ENCODE peak calls at places on chromosome 15, in four cellular contexts. K, L, N and W are unnamed samples.

GRCh38 chr15:39472661-39473657 is 107.9 kb upstream of the THBS1 start:
- DNase-seq in K (peak; percentile 29), L (peak; percentile 12), N (no peak), W (peak; percentile 100)

GRCh38 chr15:39230917-39231285 is 350.0 kb upstream of the THBS1 start:
- DNase-seq in K (no peak), L (no peak), N (no peak), W (no peak)

GRCh38 chr15:81897011-81897677 is 148.7 kb downstream of the MEX3B start:
- DNase-seq in K (no peak), L (no peak), N (no peak), W (peak; percentile 18)

GRCh38 chr15:51837784-51838183 is 8.3 kb downstream of the TMOD3 start:
- DNase-seq in K (no peak), L (no peak), N (no peak), W (no peak)

GRCh38 chr15:94097567-94097966 is 133.8 kb upstream of the MCTP2 start:
- DNase-seq in K (no peak), L (no peak), N (no peak), W (no peak)

GRCh38 chr15:52496776-52497470 is 31.8 kb downstream of the MYO5A start:
- DNase-seq in K (no peak), L (peak; percentile 80), N (peak; percentile 1), W (peak; percentile 41)

GRCh38 chr15:82621970-82622369 is 25.2 kb downstream of the CPEB1 start:
- DNase-seq in K (no peak), L (no peak), N (no peak), W (no peak)

GRCh38 chr15:63308947-63309346 is 31.5 kb downstream of the APH1B start:
- DNase-seq in K (no peak), L (no peak), N (no peak), W (no peak)

GRCh38 chr15:67133738-67134576 is 68.6 kb downstream of the SMAD3 start:
- DNase-seq in K (peak; percentile 44), L (peak; percentile 99), N (no peak), W (no peak)

GRCh38 chr15:66293085-66293418 is 316 bp upstream of the DIS3L start:
- DNase-seq in K (no peak), L (no peak), N (no peak), W (no peak)

GRCh38 chr15:41279535-41280283 is 48.6 kb downstream of the CHP1 start:
- DNase-seq in K (no peak), L (no peak), N (no peak), W (no peak)

GRCh38 chr15:100601158-100601557 is 826 bp downstream of the LINS1 start:
- DNase-seq in K (peak; percentile 39), L (no peak), N (peak; percentile 12), W (no peak)

GRCh38 chr15:59251001-59251845 is 44.6 kb downstream of the LDHAL6B start:
- DNase-seq in K (no peak), L (no peak), N (no peak), W (no peak)

GRCh38 chr15:40103124-40103858 is 5.4 kb downstream of the BMF start:
- DNase-seq in K (peak; percentile 73), L (no peak), N (peak; percentile 82), W (peak; percentile 50)

GRCh38 chr15:45715528-45715927 is 80.7 kb downstream of the SQOR start:
- DNase-seq in K (no peak), L (no peak), N (no peak), W (no peak)

GRCh38 chr15:29883126-29883525 is 60.9 kb upstream of the TJP1 start:
- DNase-seq in K (peak; percentile 71), L (no peak), N (no peak), W (no peak)

GRCh38 chr15:81000144-81000625 is 538 bp upstream of the TLNRD1 start:
- DNase-seq in K (no peak), L (no peak), N (no peak), W (no peak)

GRCh38 chr15:92166751-92167412 is 226.8 kb upstream of the ST8SIA2 start:
- DNase-seq in K (peak; percentile 58), L (no peak), N (no peak), W (no peak)

GRCh38 chr15:56371495-56372147 is 6.4 kb downstream of the TEX9 start:
- DNase-seq in K (no peak), L (no peak), N (no peak), W (no peak)
- TF ChIP-seq CTCF in K (no peak), L (no peak), N (no peak), W (no peak)

DNA sequence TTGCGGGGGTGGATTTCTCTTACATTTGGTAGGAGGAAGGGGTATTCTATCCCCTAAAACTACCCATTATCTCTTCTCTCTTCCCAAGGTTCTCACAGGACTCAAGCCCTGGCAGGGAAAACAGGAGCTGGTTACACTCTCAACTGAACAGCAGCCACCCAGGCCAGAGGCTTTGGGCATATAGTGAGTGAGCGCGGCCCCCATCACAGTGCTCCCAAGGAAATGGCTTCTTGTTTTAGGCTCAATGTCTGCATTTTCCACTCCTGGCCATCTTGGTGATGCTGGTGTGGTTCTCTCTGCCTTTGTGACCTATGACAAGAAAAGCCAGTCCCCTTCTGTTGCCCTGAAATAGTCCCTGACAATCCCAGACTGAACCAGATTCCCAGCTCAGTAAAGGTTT is 50.1 kb downstream of the WDR76 start:
- DNase-seq in K (no peak), L (no peak), N (no peak), W (no peak)
- TF ChIP-seq CTCF in K (no peak), L (no peak), N (no peak), W (no peak)

GRCh38 chr15:84818221-84819131 is 1.3 kb downstream of the ALPK3 start:
- DNase-seq in K (peak; percentile 49), L (no peak), N (peak; percentile 27), W (no peak)
- TF ChIP-seq CTCF in K (no peak), L (peak; percentile 21), N (no peak), W (no peak)

GRCh38 chr15:31605467-31605931 is 278.9 kb downstream of the KLF13 start:
- DNase-seq in K (peak; percentile 31), L (no peak), N (no peak), W (no peak)
- TF ChIP-seq CTCF in K (no peak), L (peak; percentile 14), N (no peak), W (peak; percentile 12)

DNA sequence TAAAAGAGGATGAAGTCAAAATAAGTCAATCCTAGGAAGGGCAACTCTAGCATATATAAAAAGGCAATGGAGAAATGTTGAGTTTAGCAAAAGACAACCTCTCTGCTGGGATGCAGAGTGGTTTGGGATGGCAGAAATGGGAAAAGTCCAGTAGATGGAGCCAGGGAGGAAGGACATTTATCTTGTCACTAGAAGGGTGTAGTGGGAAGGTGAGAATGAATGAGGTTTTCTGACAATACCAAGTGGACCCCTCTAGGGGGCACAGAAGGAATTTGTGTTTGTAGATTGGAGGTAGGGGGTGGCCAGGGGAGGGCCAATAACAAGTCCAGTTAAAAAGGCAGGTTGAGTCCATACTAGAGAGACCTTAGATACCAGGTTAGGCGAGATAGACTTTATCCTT is 80.0 kb downstream of the THSD4 start:
- DNase-seq in K (no peak), L (no peak), N (no peak), W (no peak)
- TF ChIP-seq CTCF in K (peak; percentile 26), L (no peak), N (no peak), W (peak; percentile 23)

DNA sequence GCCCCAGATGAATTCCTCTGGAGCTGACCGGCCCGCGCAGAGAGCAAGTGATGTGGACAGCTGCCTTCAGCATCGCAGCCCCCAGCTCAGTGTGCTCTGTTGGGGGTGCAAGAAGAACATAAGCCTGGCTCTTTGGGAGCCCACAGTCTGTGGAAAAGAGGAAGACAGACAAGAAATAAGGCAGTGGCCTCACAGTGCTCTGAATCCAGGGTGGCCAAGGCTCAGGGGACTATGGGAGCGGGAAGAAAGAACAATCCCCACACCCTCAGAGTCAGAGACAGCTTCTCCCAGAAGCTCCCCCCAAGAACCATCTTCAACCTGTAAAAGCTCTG is 277 bp upstream of the HDDC3 start:
- DNase-seq in K (no peak), L (no peak), N (no peak), W (no peak)
- TF ChIP-seq CTCF in K (no peak), L (no peak), N (peak; percentile 1), W (no peak)

GRCh38 chr15:76153241-76154197 is 93.7 kb downstream of the TMEM266 start:
- DNase-seq in K (no peak), L (no peak), N (no peak), W (no peak)
- TF ChIP-seq CTCF in K (no peak), L (no peak), N (no peak), W (no peak)

GRCh38 chr15:79168922-79169322 is 78.3 kb upstream of the RASGRF1 start:
- DNase-seq in K (peak; percentile 72), L (peak; percentile 75), N (peak; percentile 69), W (no peak)
- TF ChIP-seq CTCF in K (no peak), L (peak; percentile 49), N (no peak), W (no peak)

GRCh38 chr15:73284073-73284472 is 84.7 kb downstream of the HCN4 start:
- DNase-seq in K (no peak), L (no peak), N (no peak), W (no peak)
- TF ChIP-seq CTCF in K (peak; percentile 16), L (no peak), N (no peak), W (peak; percentile 31)